ENCODE peak calls at places on chromosomes 13 and 19, in seven cellular contexts. One of them, this sample, is unnamed.

GRCh38 chr13:50406831-50407230 is 391.6 kb downstream of the KCNRG start:
- DNase-seq in uterus: no peak
- DNase-seq in testis: no peak
- DNase-seq in sigmoid colon: no peak
- DNase-seq in colonic mucosa: no peak
- DNase-seq in kidney epithelial cell: no peak
- DNase-seq in GM23338: no peak
- DNase-seq in this sample: no peak

GRCh38 chr13:95791084-95791722 is 114.3 kb downstream of the DNAJC3 start:
- DNase-seq in uterus: no peak
- DNase-seq in GM23338: no peak
- DNase-seq in sigmoid colon: no peak
- DNase-seq in kidney epithelial cell: no peak
- DNase-seq in testis: no peak
- DNase-seq in colonic mucosa: no peak
- DNase-seq in this sample: no peak

GRCh38 chr13:72025836-72026235 is 158.8 kb upstream of the DACH1 start:
- DNase-seq in kidney epithelial cell: peak; percentile 1
- DNase-seq in colonic mucosa: no peak
- DNase-seq in sigmoid colon: no peak
- DNase-seq in testis: no peak
- DNase-seq in uterus: no peak
- DNase-seq in GM23338: no peak
- DNase-seq in this sample: no peak

GRCh38 chr19:33245948-33246728 is 20.5 kb upstream of the SLC7A10 start:
- DNase-seq in colonic mucosa: no peak
- DNase-seq in testis: no peak
- DNase-seq in kidney epithelial cell: no peak
- DNase-seq in sigmoid colon: no peak
- DNase-seq in uterus: no peak
- DNase-seq in GM23338: peak; percentile 45
- DNase-seq in this sample: no peak

GRCh38 chr19:39083983-39084731 is at the start of gene ACP7:
- DNase-seq in uterus: no peak
- DNase-seq in colonic mucosa: no peak
- DNase-seq in sigmoid colon: no peak
- DNase-seq in testis: no peak
- DNase-seq in GM23338: peak; percentile 65
- DNase-seq in kidney epithelial cell: no peak
- DNase-seq in this sample: no peak

GRCh38 chr13:76383671-76384461 is 502.3 kb downstream of the KCTD12 start:
- DNase-seq in testis: peak; percentile 14
- DNase-seq in colonic mucosa: peak; percentile 20
- DNase-seq in uterus: no peak
- DNase-seq in GM23338: no peak
- DNase-seq in sigmoid colon: peak; percentile 67
- DNase-seq in kidney epithelial cell: peak; percentile 72
- DNase-seq in this sample: no peak

GRCh38 chr13:67408823-67409222 is 178.7 kb upstream of the PCDH9 start:
- DNase-seq in kidney epithelial cell: no peak
- DNase-seq in testis: no peak
- DNase-seq in uterus: no peak
- DNase-seq in sigmoid colon: no peak
- DNase-seq in colonic mucosa: no peak
- DNase-seq in GM23338: peak; percentile 2
- DNase-seq in this sample: no peak

GRCh38 chr19:13842294-13843103 is 34.4 kb upstream of the NANOS3 start:
- DNase-seq in testis: peak; percentile 83
- DNase-seq in sigmoid colon: peak; percentile 97
- DNase-seq in uterus: peak; percentile 92
- DNase-seq in GM23338: no peak
- DNase-seq in colonic mucosa: peak; percentile 85
- DNase-seq in kidney epithelial cell: no peak
- DNase-seq in this sample: peak; percentile 91

GRCh38 chr19:42433503-42434260 is 6.5 kb upstream of the LIPE start:
- DNase-seq in GM23338: peak; percentile 86
- DNase-seq in colonic mucosa: peak; percentile 97
- DNase-seq in testis: peak; percentile 82
- DNase-seq in uterus: peak; percentile 46
- DNase-seq in kidney epithelial cell: no peak
- DNase-seq in sigmoid colon: no peak
- DNase-seq in this sample: peak; percentile 79

GRCh38 chr13:99626461-99627082 is 125.3 kb downstream of the TM9SF2 start:
- DNase-seq in colonic mucosa: no peak
- DNase-seq in GM23338: no peak
- DNase-seq in sigmoid colon: no peak
- DNase-seq in kidney epithelial cell: peak; percentile 21
- DNase-seq in uterus: peak; percentile 20
- DNase-seq in testis: peak; percentile 46
- DNase-seq in this sample: no peak

GRCh38 chr13:32229443-32229842 is 85.7 kb downstream of the ZAR1L start:
- DNase-seq in sigmoid colon: no peak
- DNase-seq in colonic mucosa: no peak
- DNase-seq in GM23338: no peak
- DNase-seq in uterus: no peak
- DNase-seq in kidney epithelial cell: no peak
- DNase-seq in testis: no peak
- DNase-seq in this sample: no peak

GRCh38 chr13:23608704-23609413 is 38.6 kb downstream of the TNFRSF19 start:
- DNase-seq in colonic mucosa: peak; percentile 25
- DNase-seq in kidney epithelial cell: no peak
- DNase-seq in GM23338: no peak
- DNase-seq in testis: no peak
- DNase-seq in sigmoid colon: peak; percentile 78
- DNase-seq in uterus: peak; percentile 40
- DNase-seq in this sample: no peak

GRCh38 chr13:99029576-99029975 is 51.7 kb upstream of the DOCK9 start:
- DNase-seq in GM23338: no peak
- DNase-seq in kidney epithelial cell: no peak
- DNase-seq in uterus: no peak
- DNase-seq in testis: no peak
- DNase-seq in sigmoid colon: no peak
- DNase-seq in colonic mucosa: no peak
- DNase-seq in this sample: no peak

GRCh38 chr13:75792526-75793187 is 156.5 kb downstream of the LMO7 start:
- DNase-seq in kidney epithelial cell: peak; percentile 32
- DNase-seq in uterus: no peak
- DNase-seq in sigmoid colon: no peak
- DNase-seq in colonic mucosa: no peak
- DNase-seq in GM23338: no peak
- DNase-seq in testis: no peak
- DNase-seq in this sample: no peak

GRCh38 chr13:32428581-32429072 is 697 bp upstream of the N4BP2L1 start:
- DNase-seq in sigmoid colon: no peak
- DNase-seq in GM23338: no peak
- DNase-seq in uterus: no peak
- DNase-seq in colonic mucosa: no peak
- DNase-seq in kidney epithelial cell: no peak
- DNase-seq in testis: no peak
- DNase-seq in this sample: no peak

GRCh38 chr19:31138077-31138476 is 211.2 kb downstream of the TSHZ3 start:
- DNase-seq in GM23338: no peak
- DNase-seq in colonic mucosa: peak; percentile 34
- DNase-seq in kidney epithelial cell: no peak
- DNase-seq in uterus: no peak
- DNase-seq in testis: no peak
- DNase-seq in sigmoid colon: no peak
- DNase-seq in this sample: no peak

GRCh38 chr13:109500146-109500773 is 286.1 kb downstream of the IRS2 start:
- DNase-seq in colonic mucosa: no peak
- DNase-seq in testis: peak; percentile 32
- DNase-seq in sigmoid colon: no peak
- DNase-seq in uterus: no peak
- DNase-seq in GM23338: peak; percentile 41
- DNase-seq in kidney epithelial cell: no peak
- DNase-seq in this sample: no peak

GRCh38 chr13:23618341-23618740 is 48.1 kb downstream of the TNFRSF19 start:
- DNase-seq in testis: no peak
- DNase-seq in uterus: no peak
- DNase-seq in colonic mucosa: no peak
- DNase-seq in sigmoid colon: no peak
- DNase-seq in kidney epithelial cell: peak; percentile 90
- DNase-seq in GM23338: peak; percentile 30
- DNase-seq in this sample: no peak

GRCh38 chr13:111153977-111154332 is 38.8 kb downstream of the ARHGEF7 start:
- DNase-seq in kidney epithelial cell: no peak
- DNase-seq in GM23338: peak; percentile 66
- DNase-seq in testis: peak; percentile 53
- DNase-seq in uterus: no peak
- DNase-seq in colonic mucosa: peak; percentile 52
- DNase-seq in sigmoid colon: peak; percentile 75
- DNase-seq in this sample: peak; percentile 70

GRCh38 chr13:24185591-24186232 is 25.2 kb downstream of the SPATA13 start:
- DNase-seq in GM23338: no peak
- DNase-seq in sigmoid colon: no peak
- DNase-seq in uterus: no peak
- DNase-seq in colonic mucosa: no peak
- DNase-seq in testis: no peak
- DNase-seq in kidney epithelial cell: no peak
- DNase-seq in this sample: no peak

GRCh38 chr19:5154799-5155426 is 185.7 kb downstream of the PTPRS start:
- DNase-seq in kidney epithelial cell: no peak
- DNase-seq in sigmoid colon: no peak
- DNase-seq in testis: no peak
- DNase-seq in colonic mucosa: no peak
- DNase-seq in uterus: no peak
- DNase-seq in GM23338: no peak
- DNase-seq in this sample: no peak

GRCh38 chr19:48676887-48677286 is 4.1 kb upstream of the NTN5 start:
- DNase-seq in uterus: no peak
- DNase-seq in kidney epithelial cell: no peak
- DNase-seq in testis: no peak
- DNase-seq in sigmoid colon: no peak
- DNase-seq in GM23338: no peak
- DNase-seq in colonic mucosa: peak; percentile 60
- DNase-seq in this sample: no peak

GRCh38 chr13:112474869-112475268 is 98.7 kb downstream of the SPACA7 start:
- DNase-seq in GM23338: no peak
- DNase-seq in colonic mucosa: no peak
- DNase-seq in uterus: no peak
- DNase-seq in testis: no peak
- DNase-seq in sigmoid colon: no peak
- DNase-seq in kidney epithelial cell: no peak
- DNase-seq in this sample: no peak

GRCh38 chr19:45125360-45125759 is 32.4 kb downstream of the PPP1R37 start:
- DNase-seq in testis: no peak
- DNase-seq in kidney epithelial cell: no peak
- DNase-seq in colonic mucosa: no peak
- DNase-seq in sigmoid colon: no peak
- DNase-seq in GM23338: no peak
- DNase-seq in uterus: no peak
- DNase-seq in this sample: no peak

GRCh38 chr19:45121827-45122345 is 28.9 kb downstream of the PPP1R37 start:
- DNase-seq in uterus: no peak
- DNase-seq in colonic mucosa: no peak
- DNase-seq in kidney epithelial cell: no peak
- DNase-seq in testis: no peak
- DNase-seq in GM23338: no peak
- DNase-seq in sigmoid colon: no peak
- DNase-seq in this sample: no peak

GRCh38 chr19:45124021-45124420 is 31.0 kb downstream of the PPP1R37 start:
- DNase-seq in colonic mucosa: no peak
- DNase-seq in testis: no peak
- DNase-seq in GM23338: no peak
- DNase-seq in kidney epithelial cell: no peak
- DNase-seq in sigmoid colon: no peak
- DNase-seq in uterus: no peak
- DNase-seq in this sample: no peak

GRCh38 chr19:45122832-45123231 is 29.9 kb downstream of the PPP1R37 start:
- DNase-seq in testis: no peak
- DNase-seq in kidney epithelial cell: no peak
- DNase-seq in colonic mucosa: no peak
- DNase-seq in GM23338: no peak
- DNase-seq in uterus: no peak
- DNase-seq in sigmoid colon: no peak
- DNase-seq in this sample: no peak

GRCh38 chr19:45123440-45123850 is 30.5 kb downstream of the PPP1R37 start:
- DNase-seq in uterus: no peak
- DNase-seq in sigmoid colon: no peak
- DNase-seq in colonic mucosa: no peak
- DNase-seq in kidney epithelial cell: no peak
- DNase-seq in testis: no peak
- DNase-seq in GM23338: no peak
- DNase-seq in this sample: no peak
- H3K4me3 ChIP-seq in uterus: no peak overlapping the region
- H3K4me3 ChIP-seq in sigmoid colon: no peak overlapping the region
- H3K4me3 ChIP-seq in colonic mucosa: no peak overlapping the region
- H3K4me3 ChIP-seq in kidney epithelial cell: no peak overlapping the region
- H3K4me3 ChIP-seq in testis: no peak overlapping the region
- H3K4me3 ChIP-seq in GM23338: no peak overlapping the region
- H3K4me3 ChIP-seq in this sample: no peak overlapping the region

GRCh38 chr19:6225232-6225635 is 54.5 kb downstream of the MLLT1 start:
- DNase-seq in GM23338: no peak
- DNase-seq in kidney epithelial cell: no peak
- DNase-seq in uterus: no peak
- DNase-seq in colonic mucosa: no peak
- DNase-seq in sigmoid colon: no peak
- DNase-seq in testis: no peak
- DNase-seq in this sample: no peak
- H3K36me3 ChIP-seq in GM23338: no peaks in the 10 kb centered on the region
- H3K36me3 ChIP-seq in kidney epithelial cell: no peaks in the 10 kb centered on the region
- H3K36me3 ChIP-seq in uterus: no peaks in the 10 kb centered on the region
- H3K36me3 ChIP-seq in colonic mucosa: no peaks in the 10 kb centered on the region
- H3K36me3 ChIP-seq in sigmoid colon: peaks cover 11% of the 10 kb centered on the region
- H3K36me3 ChIP-seq in testis: no peaks in the 10 kb centered on the region
- H3K36me3 ChIP-seq in this sample: peaks cover 46% of the 10 kb centered on the region

DNA sequence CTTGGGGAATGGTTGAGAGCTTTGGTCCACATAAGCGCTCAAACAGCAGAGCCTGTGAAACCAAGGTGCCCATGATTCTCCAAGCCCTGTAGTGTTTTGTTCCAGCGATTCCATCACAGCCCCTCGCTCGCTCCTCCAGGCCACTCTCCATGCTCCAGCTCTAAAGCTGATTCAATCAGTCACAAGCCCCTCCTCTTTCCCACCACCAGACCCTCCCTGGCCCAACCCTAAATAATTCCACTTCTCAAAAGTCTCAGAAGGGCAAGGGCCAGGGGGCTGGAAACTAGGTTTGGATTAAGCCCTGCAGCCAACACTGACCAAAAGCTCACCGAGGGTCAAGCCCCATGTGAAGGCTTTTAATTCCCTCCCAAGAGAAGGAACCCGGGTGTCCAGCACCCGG is 1.5 kb downstream of the ZNF296 start:
- DNase-seq in GM23338: peak; percentile 62
- DNase-seq in sigmoid colon: no peak
- DNase-seq in colonic mucosa: no peak
- DNase-seq in uterus: no peak
- DNase-seq in kidney epithelial cell: no peak
- DNase-seq in testis: no peak
- DNase-seq in this sample: no peak
- H3K4me3 ChIP-seq in GM23338: peak overlapping the region; percentile 85
- H3K4me3 ChIP-seq in sigmoid colon: no peak overlapping the region
- H3K4me3 ChIP-seq in colonic mucosa: peak overlapping the region; percentile 66
- H3K4me3 ChIP-seq in uterus: no peak overlapping the region
- H3K4me3 ChIP-seq in kidney epithelial cell: no peak overlapping the region
- H3K4me3 ChIP-seq in testis: no peak overlapping the region
- H3K4me3 ChIP-seq in this sample: peak overlapping the region; percentile 59

DNA sequence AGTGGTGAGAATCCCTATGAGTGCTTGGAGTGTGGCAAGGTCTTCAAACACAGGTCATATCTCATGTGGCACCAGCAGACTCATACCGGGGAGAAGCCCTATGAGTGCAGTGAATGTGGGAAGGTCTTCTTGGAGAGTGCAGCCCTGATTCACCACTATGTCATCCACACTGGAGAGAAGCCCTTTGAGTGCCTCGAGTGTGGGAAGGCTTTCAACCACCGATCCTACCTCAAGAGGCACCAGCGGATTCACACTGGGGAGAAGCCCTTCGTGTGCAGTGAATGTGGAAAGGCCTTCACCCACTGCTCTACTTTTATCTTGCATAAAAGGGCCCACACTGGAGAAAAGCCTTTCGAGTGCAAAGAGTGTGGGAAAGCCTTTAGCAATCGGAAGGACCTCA is 18.7 kb upstream of the AURKC start:
- DNase-seq in sigmoid colon: no peak
- DNase-seq in testis: no peak
- DNase-seq in uterus: no peak
- DNase-seq in kidney epithelial cell: no peak
- DNase-seq in colonic mucosa: no peak
- DNase-seq in GM23338: no peak
- DNase-seq in this sample: no peak
- H3K36me3 ChIP-seq in sigmoid colon: peaks cover 30% of the 10 kb centered on the region
- H3K36me3 ChIP-seq in testis: peaks cover 5% of the 10 kb centered on the region
- H3K36me3 ChIP-seq in uterus: no peaks in the 10 kb centered on the region
- H3K36me3 ChIP-seq in kidney epithelial cell: peaks cover 3% of the 10 kb centered on the region
- H3K36me3 ChIP-seq in colonic mucosa: peaks cover 21% of the 10 kb centered on the region
- H3K36me3 ChIP-seq in GM23338: peaks cover 17% of the 10 kb centered on the region
- H3K36me3 ChIP-seq in this sample: peaks cover 51% of the 10 kb centered on the region

This sample was measured in right atrium auricular region.